ENCODE peak calls at places on chromosomes 5 and 9, in seven cellular contexts. R is tibial artery, A is uterus, Q is cardiac fibroblast, D is esophagus muscularis mucosa, F is AG04450, B is A549. C is an unnamed sample.

GRCh38 chr5:83388608-83389007 is 82.9 kb upstream of the VCAN start:
- DNase-seq in R (no peak), A (no peak), Q (no peak), D (no peak), F (peak), B (no peak), C (no peak)

GRCh38 chr9:128416432-128417019 is 4.1 kb upstream of the CERCAM start:
- DNase-seq in R (no peak), A (no peak), Q (no peak), D (no peak), F (no peak), B (no peak), C (peak)

GRCh38 chr5:98541641-98542040 is 231.8 kb upstream of the RGMB start:
- DNase-seq in R (no peak), A (no peak), Q (no peak), D (no peak), F (no peak), B (no peak), C (no peak)

GRCh38 chr9:101114317-101114716 is 85.8 kb downstream of the PLPPR1 start:
- DNase-seq in R (no peak), A (no peak), Q (no peak), D (no peak), F (no peak), B (no peak), C (no peak)

GRCh38 chr5:170986598-170986997 is 124.8 kb downstream of the RANBP17 start:
- DNase-seq in R (no peak), A (no peak), Q (peak), D (no peak), F (no peak), B (no peak), C (no peak)

GRCh38 chr5:180331647-180331950 is 21.5 kb downstream of the GFPT2 start:
- DNase-seq in R (no peak), A (no peak), Q (no peak), D (no peak), F (no peak), B (peak), C (no peak)

GRCh38 chr9:129866373-129867137 is 31.3 kb downstream of the USP20 start:
- DNase-seq in R (no peak), A (no peak), Q (no peak), D (no peak), F (no peak), B (no peak), C (no peak)

GRCh38 chr5:143920772-143921171 is 108.8 kb downstream of the HMHB1 start:
- DNase-seq in R (no peak), A (no peak), Q (peak), D (no peak), F (no peak), B (no peak), C (no peak)

GRCh38 chr9:105860526-105860925 is 166.2 kb downstream of the TMEM38B start:
- DNase-seq in R (no peak), A (no peak), Q (no peak), D (no peak), F (no peak), B (no peak), C (no peak)

GRCh38 chr5:173230741-173231380 is 4.1 kb downstream of the NKX2-5 start:
- DNase-seq in R (peak), A (no peak), Q (no peak), D (no peak), F (no peak), B (no peak), C (no peak)

GRCh38 chr9:92247296-92247695 is 46.2 kb downstream of the IARS1 start:
- DNase-seq in R (no peak), A (no peak), Q (peak), D (no peak), F (no peak), B (no peak), C (no peak)

GRCh38 chr5:175878544-175879438 is 7.4 kb downstream of the CPLX2 start:
- DNase-seq in R (no peak), A (no peak), Q (no peak), D (no peak), F (no peak), B (no peak), C (no peak)
- H3K4me3 ChIP-seq in R (no peak), A (no peak), Q (no peak), D (no peak), F (no peak), B (no peak), C (no peak)

DNA sequence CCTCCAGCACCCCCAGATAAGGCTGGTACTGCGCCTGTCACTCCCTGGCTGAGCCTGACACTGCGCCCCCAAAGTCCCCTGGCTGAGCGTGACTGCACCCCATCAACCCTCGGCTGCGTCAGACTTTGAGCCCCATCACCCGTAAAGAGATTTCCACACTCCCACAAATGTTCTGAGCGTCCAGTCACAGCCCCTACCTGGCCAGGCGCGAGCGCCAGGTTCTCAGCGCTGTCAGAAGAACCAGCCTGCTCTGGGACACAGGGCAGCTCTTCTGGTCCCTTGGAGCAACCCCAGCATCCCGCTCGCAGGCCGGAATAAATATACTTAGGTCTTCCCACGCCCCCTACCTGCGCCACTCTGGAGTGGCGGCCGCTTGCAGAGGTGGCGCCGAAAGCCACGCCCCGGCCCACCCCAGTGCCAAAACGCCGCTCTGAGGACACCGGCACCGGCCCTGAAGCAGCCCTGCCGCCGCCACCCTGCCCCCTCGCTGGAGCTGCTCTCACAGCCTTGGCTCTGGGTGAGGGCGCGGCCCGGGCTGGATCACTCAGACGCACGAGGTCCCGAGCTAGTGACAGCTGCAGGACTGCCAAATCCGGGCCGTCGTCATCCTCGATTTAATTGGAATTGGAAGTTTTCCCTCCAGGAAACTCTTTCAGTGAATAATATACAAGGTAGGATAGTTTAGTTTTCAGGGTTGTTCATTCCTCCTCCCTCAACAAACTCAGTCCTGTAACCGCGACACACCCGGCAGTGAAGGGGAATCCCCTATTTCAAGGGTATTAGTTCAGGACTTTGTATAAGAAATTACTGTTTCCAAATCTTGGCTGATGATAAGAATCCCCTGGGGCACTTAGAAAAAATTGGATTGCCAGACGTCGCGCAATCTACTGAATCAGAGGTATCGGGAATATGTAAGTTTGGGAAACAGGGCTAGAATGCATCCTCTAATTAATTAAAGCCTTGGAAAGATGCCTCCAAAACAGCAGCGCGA is 1.2 kb upstream of the CEMIP2 start:
- DNase-seq in R (peak), A (peak), Q (peak), D (peak), F (no peak), B (peak), C (peak)
- H3K4me3 ChIP-seq in R (peak), A (peak), Q (peak), D (peak), F (peak), B (peak), C (peak)

DNA sequence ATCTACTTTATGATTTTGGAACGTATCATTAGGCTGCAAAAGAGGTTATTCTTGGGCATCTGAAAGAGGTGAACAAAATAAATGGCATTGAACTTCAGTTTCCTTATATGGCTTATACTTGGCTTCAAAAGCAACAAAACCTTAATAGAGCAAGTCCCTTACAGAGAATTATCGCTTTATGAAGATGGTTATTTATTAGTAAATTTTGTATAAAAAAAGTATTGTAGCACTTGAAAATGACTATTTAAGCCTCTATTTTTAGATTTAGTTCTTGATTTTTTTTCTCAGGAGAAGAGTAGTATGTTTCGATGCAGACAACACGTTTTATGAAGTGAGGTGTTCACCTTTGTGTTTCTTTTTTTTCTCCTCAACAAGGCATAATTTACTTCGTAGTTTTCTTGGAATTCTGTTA is 2.0 kb downstream of the ERBIN start:
- DNase-seq in R (no peak), A (no peak), Q (peak), D (no peak), F (no peak), B (no peak), C (peak)
- H3K4me3 ChIP-seq in R (peak), A (peak), Q (peak), D (peak), F (peak), B (peak), C (peak)

GRCh38 chr5:122076023-122076422 is 2.0 kb downstream of the LOX start:
- DNase-seq in R (no peak), A (no peak), Q (peak), D (no peak), F (no peak), B (no peak), C (peak)
- H3K4me3 ChIP-seq in R (peak), A (no peak), Q (peak), D (peak), F (peak), B (no peak), C (peak)

DNA sequence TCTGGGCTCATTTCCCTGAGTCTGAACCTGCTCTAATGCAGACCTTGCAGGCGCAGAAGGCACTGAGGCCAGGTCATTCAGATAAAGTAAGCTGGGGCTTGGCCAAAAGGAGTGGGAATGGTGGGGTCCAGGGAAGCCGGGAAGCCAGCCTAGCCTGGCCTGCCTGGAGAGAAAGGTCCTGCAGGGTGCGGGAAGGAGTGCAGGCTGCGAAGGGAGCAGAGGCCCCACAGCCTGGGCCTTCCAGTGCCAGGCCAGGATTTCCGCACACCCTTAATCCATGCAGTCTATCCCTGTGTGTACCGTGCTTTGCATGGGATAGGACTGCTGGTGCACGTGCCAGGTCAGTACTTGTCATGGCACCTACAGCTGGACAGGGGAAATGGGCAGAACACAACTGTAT is 3.6 kb upstream of the STING1 start:
- DNase-seq in R (no peak), A (no peak), Q (no peak), D (no peak), F (no peak), B (no peak), C (no peak)
- H3K4me3 ChIP-seq in R (no peak), A (no peak), Q (no peak), D (no peak), F (no peak), B (no peak), C (no peak)

DNA sequence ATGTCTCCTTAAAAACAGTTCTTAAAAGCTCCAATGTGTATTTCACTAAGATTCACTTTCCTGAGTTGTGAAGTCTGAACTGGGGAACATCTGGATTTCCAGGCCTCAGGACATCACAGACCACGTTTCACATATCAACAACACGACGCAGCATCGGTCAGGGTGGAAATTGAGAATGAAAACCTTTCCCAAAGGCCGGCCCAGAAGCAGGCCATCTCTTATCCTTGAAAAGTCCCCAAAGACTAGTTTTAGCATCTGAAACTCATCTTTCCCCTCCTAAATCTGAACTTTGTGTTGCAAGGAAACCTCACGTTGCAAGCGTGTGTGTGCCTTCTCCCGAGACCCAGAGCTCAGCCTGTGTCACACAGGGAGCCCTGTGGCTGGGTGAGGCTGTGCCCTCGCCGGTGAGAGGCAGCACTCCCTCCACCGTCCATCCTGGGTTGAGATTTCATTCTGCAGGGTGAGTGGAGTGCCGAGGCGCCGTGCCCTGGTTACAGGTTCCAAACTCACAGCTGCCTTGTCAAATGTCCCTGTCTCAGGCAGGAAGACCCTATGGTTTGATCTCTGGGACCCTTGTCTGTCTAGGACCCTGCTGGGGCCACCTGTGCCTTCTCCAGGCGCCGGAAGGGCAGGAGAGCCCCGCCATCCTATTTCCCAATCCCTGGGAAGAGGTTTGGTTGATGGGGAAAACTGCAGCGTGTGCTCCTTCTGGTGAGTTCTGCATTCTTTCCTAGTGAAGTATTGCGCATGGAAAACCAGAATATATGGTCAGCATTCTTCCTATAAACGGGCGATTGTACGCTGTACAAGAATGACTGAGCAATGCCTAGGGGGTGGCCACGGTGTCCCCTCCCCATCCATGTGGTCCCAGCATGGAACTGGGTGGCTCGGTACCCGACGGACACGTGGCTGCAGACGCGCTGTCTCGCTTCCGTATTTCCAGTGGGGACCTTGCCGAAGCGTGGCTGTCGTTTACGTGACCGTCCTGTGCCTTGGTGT is 96.1 kb upstream of the COL5A1 start:
- DNase-seq in R (peak), A (no peak), Q (peak), D (no peak), F (no peak), B (no peak), C (no peak)
- H3K4me3 ChIP-seq in R (peak), A (no peak), Q (no peak), D (peak), F (no peak), B (no peak), C (no peak)

DNA sequence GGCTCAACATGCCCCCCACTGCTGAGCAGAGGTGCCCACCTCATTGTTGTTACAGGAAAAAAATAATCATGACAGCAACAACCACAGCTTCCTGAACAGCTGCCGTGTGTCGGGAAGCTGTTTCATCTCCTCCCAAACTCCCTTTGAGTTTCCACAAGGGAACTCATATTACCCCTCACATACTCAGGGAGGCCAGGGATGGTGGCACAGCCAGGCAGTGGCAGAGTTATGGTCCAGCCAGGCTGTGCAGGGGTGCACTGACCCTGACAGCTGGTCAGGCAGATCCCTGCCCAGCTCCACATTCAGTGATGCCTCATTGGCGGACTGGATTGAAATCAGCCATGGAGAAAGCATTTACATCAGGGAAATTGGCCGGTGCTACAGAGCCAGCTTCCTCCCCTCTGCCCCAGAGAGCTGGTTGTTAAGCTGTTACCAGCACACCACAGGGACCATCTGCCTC is 37.3 kb downstream of the SARDH start:
- DNase-seq in R (peak), A (no peak), Q (no peak), D (no peak), F (no peak), B (no peak), C (no peak)
- H3K4me3 ChIP-seq in R (no peak), A (no peak), Q (no peak), D (no peak), F (no peak), B (no peak), C (no peak)

GRCh38 chr9:120928720-120929389 is 2.3 kb upstream of the TRAF1 start:
- DNase-seq in R (peak), A (peak), Q (peak), D (no peak), F (no peak), B (peak), C (peak)

GRCh38 chr9:120927125-120928014 is 774 bp upstream of the TRAF1 start:
- DNase-seq in R (no peak), A (no peak), Q (no peak), D (no peak), F (no peak), B (no peak), C (no peak)

GRCh38 chr9:120928015-120928719 is 1.6 kb upstream of the TRAF1 start:
- DNase-seq in R (peak), A (peak), Q (peak), D (no peak), F (no peak), B (no peak), C (peak)

GRCh38 chr9:120931278-120932085 is 4.9 kb upstream of the TRAF1 start:
- DNase-seq in R (peak), A (no peak), Q (peak), D (no peak), F (no peak), B (no peak), C (peak)

GRCh38 chr9:120929392-120929791 is 2.8 kb upstream of the TRAF1 start:
- DNase-seq in R (no peak), A (no peak), Q (no peak), D (no peak), F (no peak), B (no peak), C (no peak)
- H3K4me3 ChIP-seq in R (peak), A (peak), Q (peak), D (peak), F (peak), B (peak), C (peak)